ENCODE peak calls at places on chromosomes 3 and 15, in five cellular contexts. Q is B cell, L is gastrocnemius medialis, J is NCI-H510A, B is mucosa of gallbladder. N is an unnamed sample.

GRCh38 chr15:48516125-48516524 is 129.4 kb downstream of the FBN1 start:
- DNase-seq in Q (no peak), L (no peak), J (no peak), B (no peak), N (no peak)

GRCh38 chr15:68650901-68651709 is 72.3 kb downstream of the CORO2B start:
- DNase-seq in Q (peak), L (no peak), J (no peak), B (peak), N (peak)

GRCh38 chr3:12139111-12139511 is 19.6 kb downstream of the TIMP4 start:
- DNase-seq in Q (no peak), L (peak), J (no peak), B (peak), N (peak)

GRCh38 chr3:125148016-125148812 is 64.3 kb downstream of the SLC12A8 start:
- DNase-seq in Q (no peak), L (no peak), J (no peak), B (no peak), N (no peak)

GRCh38 chr3:160617636-160618035 is 52.3 kb upstream of the KPNA4 start:
- DNase-seq in Q (no peak), L (no peak), J (no peak), B (no peak), N (no peak)

GRCh38 chr15:66702035-66702769 is at the start of gene SMAD6:
- DNase-seq in Q (peak), L (peak), J (peak), B (peak), N (peak)

GRCh38 chr15:69045810-69046209 is 31.3 kb downstream of the NOX5 start:
- DNase-seq in Q (no peak), L (no peak), J (no peak), B (no peak), N (peak)

GRCh38 chr3:189316296-189317019 is 144.7 kb downstream of the TPRG1 start:
- DNase-seq in Q (no peak), L (no peak), J (peak), B (no peak), N (peak)

GRCh38 chr3:172607305-172608121 is 84.3 kb upstream of the TNFSF10 start:
- DNase-seq in Q (no peak), L (no peak), J (no peak), B (no peak), N (no peak)

GRCh38 chr3:10804183-10804648 is 11.8 kb upstream of the SLC6A11 start:
- DNase-seq in Q (no peak), L (no peak), J (no peak), B (no peak), N (peak)

GRCh38 chr3:172562881-172563835 is 39.9 kb upstream of the TNFSF10 start:
- DNase-seq in Q (no peak), L (peak), J (no peak), B (peak), N (peak)

GRCh38 chr3:136577791-136578190 is 174.4 kb downstream of the STAG1 start:
- DNase-seq in Q (no peak), L (no peak), J (no peak), B (no peak), N (no peak)

GRCh38 chr15:49187537-49188245 is 17.6 kb downstream of the GALK2 start:
- DNase-seq in Q (no peak), L (no peak), J (no peak), B (no peak), N (no peak)

GRCh38 chr3:59879033-59879655 is 829.3 kb upstream of the CFAP20DC start:
- DNase-seq in Q (no peak), L (no peak), J (no peak), B (no peak), N (peak)

GRCh38 chr3:150309557-150309956 is 98.5 kb upstream of the TSC22D2 start:
- DNase-seq in Q (no peak), L (no peak), J (no peak), B (no peak), N (peak)

GRCh38 chr3:171791695-171792082 is 18.6 kb downstream of the PLD1 start:
- DNase-seq in Q (no peak), L (no peak), J (no peak), B (peak), N (peak)

GRCh38 chr3:180059351-180059750 is 22.6 kb upstream of the PEX5L start:
- DNase-seq in Q (no peak), L (no peak), J (no peak), B (no peak), N (no peak)